ENCODE peak calls at places on chromosomes 6 and 20, in seven cellular contexts. E is tibial nerve, W is body of pancreas, J is testis, F is stomach, T is heart left ventricle, I is GM12892. Y is an unnamed sample.

GRCh38 chr6:111757342-111757741 is 115.9 kb downstream of the FYN start:
- DNase-seq in T (no peak), F (no peak), W (no peak), I (no peak), J (no peak), E (no peak), Y (no peak)

GRCh38 chr6:37982320-37982719 is 162.8 kb downstream of the ZFAND3 start:
- DNase-seq in T (no peak), F (no peak), J (no peak), E (no peak), I (no peak), W (no peak), Y (no peak)

GRCh38 chr6:28683945-28684538 is 158.4 kb downstream of the GPX5 start:
- DNase-seq in W (no peak), T (no peak), E (no peak), J (peak), I (no peak), F (no peak), Y (peak)

GRCh38 chr20:50584687-50585086 is 74.5 kb downstream of the PTPN1 start:
- DNase-seq in T (no peak), E (no peak), J (no peak), I (no peak), F (no peak), W (no peak), Y (no peak)

GRCh38 chr6:118859517-118860064 is 34.4 kb upstream of the ASF1A start:
- DNase-seq in I (no peak), J (no peak), W (no peak), T (no peak), F (no peak), E (no peak), Y (no peak)

GRCh38 chr6:24778121-24778520 is 3.4 kb downstream of the GMNN start:
- DNase-seq in J (no peak), W (no peak), T (no peak), I (no peak), F (no peak), E (no peak), Y (no peak)

GRCh38 chr6:91031581-91031980 is 444.7 kb upstream of the MAP3K7 start:
- DNase-seq in I (no peak), W (no peak), E (no peak), F (no peak), T (no peak), J (no peak), Y (no peak)

GRCh38 chr6:49556429-49556837 is 6.0 kb downstream of the C6orf141 start:
- DNase-seq in W (peak), I (no peak), E (no peak), F (no peak), T (no peak), J (no peak), Y (peak)

GRCh38 chr6:107495196-107495643 is 5.3 kb downstream of the SOBP start:
- DNase-seq in E (peak), I (no peak), J (peak), W (no peak), T (peak), F (no peak), Y (no peak)

GRCh38 chr6:3484240-3484639 is 27.4 kb upstream of the SLC22A23 start:
- DNase-seq in F (no peak), W (no peak), E (no peak), J (no peak), I (no peak), T (no peak), Y (no peak)

GRCh38 chr6:6320901-6321300 is 439 bp upstream of the F13A1 start:
- DNase-seq in W (no peak), J (no peak), T (no peak), I (no peak), F (no peak), E (no peak), Y (no peak)

GRCh38 chr20:20440473-20440872 is 72.6 kb downstream of the INSM1 start:
- DNase-seq in I (no peak), T (no peak), J (no peak), E (no peak), F (no peak), W (no peak), Y (no peak)

GRCh38 chr20:47305667-47306066 is 50.8 kb downstream of the ZMYND8 start:
- DNase-seq in J (no peak), E (no peak), F (no peak), T (no peak), W (no peak), I (no peak), Y (no peak)

GRCh38 chr6:70669133-70669532 is 1.4 kb downstream of the SMAP1 start:
- DNase-seq in I (no peak), E (no peak), J (no peak), F (no peak), T (no peak), W (no peak), Y (no peak)

GRCh38 chr6:130864344-130864743 is 37.1 kb downstream of the SMLR1 start:
- DNase-seq in W (no peak), J (no peak), E (no peak), I (no peak), F (no peak), T (no peak), Y (no peak)

GRCh38 chr6:140915001-140915950 is 1217.4 kb upstream of the GJE1 start:
- DNase-seq in F (no peak), W (no peak), J (no peak), E (no peak), I (no peak), T (no peak), Y (no peak)

GRCh38 chr6:99032396-99032795 is 84.7 kb upstream of the FBXL4 start:
- DNase-seq in T (no peak), W (no peak), J (no peak), F (no peak), I (no peak), E (no peak), Y (no peak)

GRCh38 chr6:78302411-78302810 is 564.9 kb upstream of the IRAK1BP1 start:
- DNase-seq in I (no peak), J (no peak), E (no peak), W (no peak), F (no peak), T (no peak), Y (no peak)

GRCh38 chr6:136859430-136859829 is 37.0 kb downstream of the PEX7 start:
- DNase-seq in E (no peak), T (no peak), W (no peak), I (no peak), F (no peak), J (no peak), Y (no peak)

GRCh38 chr6:155419161-155419560 is 36.5 kb downstream of the NOX3 start:
- DNase-seq in J (no peak), T (no peak), E (no peak), I (no peak), W (no peak), F (no peak), Y (no peak)

GRCh38 chr6:42704251-42704936 is 18.0 kb downstream of the PRPH2 start:
- DNase-seq in E (no peak), W (peak), J (no peak), T (peak), F (peak), I (no peak), Y (no peak)

GRCh38 chr20:10970109-10970508 is 296.3 kb upstream of the JAG1 start:
- DNase-seq in J (no peak), I (no peak), E (no peak), T (no peak), F (no peak), W (no peak), Y (no peak)

GRCh38 chr6:56073761-56074160 is 173.6 kb downstream of the COL21A1 start:
- DNase-seq in F (no peak), I (no peak), W (no peak), J (no peak), E (no peak), T (no peak), Y (no peak)

GRCh38 chr6:38371312-38371672 is 268.4 kb downstream of the BTBD9 start:
- DNase-seq in W (no peak), T (peak), J (no peak), I (no peak), F (no peak), E (no peak), Y (no peak)

GRCh38 chr6:36724514-36725385 is 27.1 kb downstream of the RAB44 start:
- DNase-seq in T (peak), E (peak), J (peak), W (peak), F (peak), I (no peak), Y (peak)

GRCh38 chr6:94636780-94637385 is 940.5 kb upstream of the MANEA start:
- DNase-seq in E (no peak), T (no peak), J (no peak), F (no peak), I (no peak), W (no peak), Y (peak)

GRCh38 chr6:139251377-139252017 is 40.3 kb downstream of the TXLNB start:
- DNase-seq in I (no peak), J (no peak), W (no peak), F (no peak), E (no peak), T (no peak), Y (no peak)

GRCh38 chr6:3390698-3391097 is 66.2 kb downstream of the SLC22A23 start:
- DNase-seq in I (no peak), E (peak), F (peak), J (peak), W (no peak), T (peak), Y (peak)

GRCh38 chr6:154757352-154758095 is 24.3 kb downstream of the SCAF8 start:
- DNase-seq in J (no peak), W (no peak), E (no peak), T (no peak), F (no peak), I (no peak), Y (no peak)

GRCh38 chr6:43778131-43778857 is 8.3 kb downstream of the VEGFA start:
- DNase-seq in E (no peak), I (no peak), W (no peak), F (no peak), T (no peak), J (no peak), Y (peak)

GRCh38 chr20:5535211-5535756 is 214.9 kb upstream of the SHLD1 start:
- DNase-seq in I (no peak), F (no peak), T (no peak), J (no peak), W (no peak), E (no peak), Y (peak)

GRCh38 chr6:113616875-113617274 is 240.3 kb upstream of the MARCKS start:
- DNase-seq in E (no peak), I (no peak), W (no peak), J (no peak), T (no peak), F (no peak), Y (no peak)

GRCh38 chr6:39075010-39075738 is 26.6 kb downstream of the GLP1R start:
- DNase-seq in T (no peak), W (no peak), I (peak), F (peak), E (no peak), J (peak), Y (no peak)

GRCh38 chr6:84457276-84457675 is 229.8 kb upstream of the CEP162 start:
- DNase-seq in J (no peak), I (no peak), E (no peak), T (no peak), W (no peak), F (no peak), Y (no peak)

GRCh38 chr20:63568986-63569949 is 4.8 kb downstream of the HELZ2 start:
- DNase-seq in W (no peak), E (no peak), I (no peak), F (no peak), T (no peak), J (no peak), Y (no peak)

GRCh38 chr20:63572788-63573738 is 976 bp downstream of the HELZ2 start:
- DNase-seq in F (no peak), E (no peak), I (no peak), W (no peak), T (peak), J (no peak), Y (peak)

GRCh38 chr20:63568170-63568981 is 5.7 kb downstream of the HELZ2 start:
- DNase-seq in F (no peak), I (no peak), T (no peak), J (no peak), W (no peak), E (no peak), Y (no peak)

GRCh38 chr20:63572071-63572787 is 1.8 kb downstream of the HELZ2 start:
- DNase-seq in F (no peak), J (no peak), W (no peak), T (peak), I (no peak), E (no peak), Y (no peak)

GRCh38 chr20:63570281-63571086 is 3.6 kb downstream of the HELZ2 start:
- DNase-seq in E (no peak), J (no peak), I (no peak), T (peak), F (no peak), W (no peak), Y (no peak)
- TF ChIP-seq POLR2A in E (no peak), J (no peak), I (no peak), T (no peak), F (no peak), W (no peak), Y (no peak)

GRCh38 chr6:31112478-31112877 is at the start of gene C6orf15:
- DNase-seq in F (no peak), T (no peak), W (no peak), I (no peak), E (no peak), J (no peak), Y (no peak)

GRCh38 chr6:31114970-31115849 is 610 bp downstream of the PSORS1C1 start:
- DNase-seq in F (no peak), W (no peak), J (no peak), E (no peak), I (no peak), T (no peak), Y (peak)

GRCh38 chr6:31113861-31114539 is 600 bp upstream of the PSORS1C1 start:
- DNase-seq in J (no peak), F (no peak), T (no peak), I (no peak), W (no peak), E (no peak), Y (no peak)

GRCh38 chr6:31115941-31116560 is 1.5 kb downstream of the PSORS1C1 start:
- DNase-seq in T (no peak), I (no peak), J (no peak), F (no peak), W (no peak), E (no peak), Y (no peak)

GRCh38 chr6:31114540-31114876 is at the start of gene PSORS1C1:
- DNase-seq in I (no peak), J (peak), E (peak), W (peak), T (peak), F (peak), Y (no peak)
- TF ChIP-seq POLR2A in I (no peak), J (no peak), E (no peak), W (no peak), T (no peak), F (no peak), Y (no peak)

GRCh38 chr6:33771342-33772113 is 17.4 kb downstream of the LEMD2 start:
- DNase-seq in E (peak), I (peak), F (peak), W (peak), J (peak), T (peak), Y (peak)
- TF ChIP-seq POLR2A in E (no peak), I (no peak), F (no peak), W (no peak), J (no peak), T (no peak), Y (no peak)

GRCh38 chr20:56445130-56445529 is 23.3 kb upstream of the RTF2 start:
- DNase-seq in W (no peak), I (no peak), E (no peak), T (no peak), J (no peak), F (no peak), Y (no peak)
- TF ChIP-seq POLR2A in W (no peak), I (no peak), E (no peak), T (no peak), J (no peak), F (no peak), Y (no peak)